ENCODE peak calls at places on chromosomes 7 and 10, in four cellular contexts. F is B cell; V is Kasumi-1; M is stimulated activated CD8-positive, alpha-beta memory T cell treated with anti-CD3 and anti-CD28 coated beads, Interleukin-4, amount 100 ng/mL, for 1 hour. G is an unnamed sample.

GRCh38 chr7:35313575-35313974 is 59.7 kb upstream of the TBX20 start:
- DNase-seq in F (no peak), V (no peak), M (no peak), G (no peak)

GRCh38 chr7:73520673-73521635 is 1.1 kb downstream of the BAZ1B start:
- DNase-seq in F (no peak), V (peak; percentile 32), M (no peak), G (no peak)

GRCh38 chr7:102055181-102055976 is 231.3 kb upstream of the SH2B2 start:
- DNase-seq in F (no peak), V (no peak), M (no peak), G (no peak)

GRCh38 chr7:14228341-14228740 is 238.9 kb upstream of the ETV1 start:
- DNase-seq in F (no peak), V (no peak), M (no peak), G (no peak)

GRCh38 chr10:113357688-113358306 is 195.1 kb upstream of the HABP2 start:
- DNase-seq in F (no peak), V (no peak), M (no peak), G (no peak)

GRCh38 chr10:96964131-96964530 is 132.0 kb downstream of the LCOR start:
- DNase-seq in F (no peak), V (no peak), M (no peak), G (no peak)

GRCh38 chr10:10528563-10528910 is 489.1 kb upstream of the CELF2 start:
- DNase-seq in F (no peak), V (no peak), M (no peak), G (no peak)

GRCh38 chr7:80918909-80919721 is at the start of gene SEMA3C:
- DNase-seq in F (peak; percentile 32), V (peak; percentile 63), M (no peak), G (peak; percentile 11)

GRCh38 chr7:90516257-90516656 is 46.8 kb downstream of the PTTG1IP2 start:
- DNase-seq in F (no peak), V (no peak), M (no peak), G (no peak)

GRCh38 chr10:102509387-102509786 is 5.6 kb downstream of the SUFU start:
- DNase-seq in F (no peak), V (peak; percentile 91), M (no peak), G (no peak)

GRCh38 chr7:103949374-103949773 is 40.1 kb downstream of the RELN start:
- DNase-seq in F (no peak), V (no peak), M (no peak), G (no peak)

GRCh38 chr10:12364559-12364958 is 15.2 kb downstream of the CAMK1D start:
- DNase-seq in F (no peak), V (no peak), M (no peak), G (no peak)

GRCh38 chr10:33334839-33335549 is 527 bp upstream of the NRP1 start:
- DNase-seq in F (peak; percentile 42), V (peak; percentile 80), M (no peak), G (no peak)

GRCh38 chr10:19500959-19501358 is 315.3 kb upstream of the PLXDC2 start:
- DNase-seq in F (no peak), V (no peak), M (no peak), G (no peak)

GRCh38 chr7:92135100-92135429 is 788 bp upstream of the CYP51A1 start:
- DNase-seq in F (peak; percentile 24), V (peak; percentile 44), M (no peak), G (no peak)

GRCh38 chr10:121307411-121307980 is 290.7 kb downstream of the FGFR2 start:
- DNase-seq in F (no peak), V (no peak), M (no peak), G (no peak)

GRCh38 chr10:28410420-28411135 is 107.7 kb upstream of the MPP7 start:
- DNase-seq in F (no peak), V (peak; percentile 24), M (no peak), G (no peak)